ENCODE peak calls at places on chromosomes 13 and 19, in nine cellular contexts. One of them, this sample, is unnamed.
A peak's percentile ranks its signal among the peaks of the same experiment; 100 is the strongest.

GRCh38 chr19:12208221-12208620 is 45.3 kb downstream of the ZNF136 start:
- DNase-seq in anterior cingulate cortex: no peak
- DNase-seq in ovary: no peak
- DNase-seq in GF-D8: no peak
- DNase-seq in caudate nucleus: no peak
- DNase-seq in type B pancreatic cell: no peak
- DNase-seq in brain microvascular endothelial cell: no peak
- DNase-seq in fibroblast of lung: no peak
- DNase-seq in AG08396: no peak
- DNase-seq in this sample: no peak

GRCh38 chr19:2333027-2333806 is 4.7 kb downstream of the SPPL2B start:
- DNase-seq in brain microvascular endothelial cell: no peak
- DNase-seq in caudate nucleus: no peak
- DNase-seq in ovary: no peak
- DNase-seq in fibroblast of lung: no peak
- DNase-seq in anterior cingulate cortex: no peak
- DNase-seq in type B pancreatic cell: no peak
- DNase-seq in GF-D8: peak; percentile 31
- DNase-seq in AG08396: no peak
- DNase-seq in this sample: no peak

GRCh38 chr19:17448190-17448967 is at the start of gene TMEM221:
- DNase-seq in caudate nucleus: no peak
- DNase-seq in type B pancreatic cell: no peak
- DNase-seq in AG08396: peak; percentile 81
- DNase-seq in fibroblast of lung: peak; percentile 16
- DNase-seq in anterior cingulate cortex: peak; percentile 3
- DNase-seq in ovary: peak; percentile 78
- DNase-seq in brain microvascular endothelial cell: no peak
- DNase-seq in GF-D8: no peak
- DNase-seq in this sample: peak; percentile 36

GRCh38 chr13:24995225-24995804 is 100.6 kb upstream of the PABPC3 start:
- DNase-seq in caudate nucleus: peak; percentile 27
- DNase-seq in brain microvascular endothelial cell: peak; percentile 86
- DNase-seq in AG08396: peak; percentile 66
- DNase-seq in ovary: no peak
- DNase-seq in GF-D8: peak; percentile 54
- DNase-seq in anterior cingulate cortex: no peak
- DNase-seq in type B pancreatic cell: no peak
- DNase-seq in fibroblast of lung: peak; percentile 72
- DNase-seq in this sample: peak; percentile 59

GRCh38 chr19:44891016-44891882 is at the start of gene TOMM40:
- DNase-seq in GF-D8: no peak
- DNase-seq in ovary: peak; percentile 100
- DNase-seq in anterior cingulate cortex: no peak
- DNase-seq in type B pancreatic cell: no peak
- DNase-seq in AG08396: peak; percentile 99
- DNase-seq in brain microvascular endothelial cell: peak; percentile 100
- DNase-seq in caudate nucleus: no peak
- DNase-seq in fibroblast of lung: peak; percentile 99
- DNase-seq in this sample: peak; percentile 42

GRCh38 chr13:51801631-51802099 is 2.3 kb downstream of the DHRS12 start:
- DNase-seq in caudate nucleus: peak; percentile 65
- DNase-seq in ovary: peak; percentile 56
- DNase-seq in fibroblast of lung: no peak
- DNase-seq in anterior cingulate cortex: peak; percentile 63
- DNase-seq in brain microvascular endothelial cell: no peak
- DNase-seq in type B pancreatic cell: no peak
- DNase-seq in GF-D8: no peak
- DNase-seq in AG08396: no peak
- DNase-seq in this sample: peak; percentile 29

GRCh38 chr19:5864725-5865486 is 5.4 kb downstream of the FUT5 start:
- DNase-seq in ovary: no peak
- DNase-seq in caudate nucleus: no peak
- DNase-seq in anterior cingulate cortex: no peak
- DNase-seq in AG08396: no peak
- DNase-seq in fibroblast of lung: no peak
- DNase-seq in GF-D8: no peak
- DNase-seq in brain microvascular endothelial cell: no peak
- DNase-seq in type B pancreatic cell: no peak
- DNase-seq in this sample: no peak

GRCh38 chr19:10870501-10870954 is 825 bp upstream of the CARM1 start:
- DNase-seq in anterior cingulate cortex: no peak
- DNase-seq in caudate nucleus: no peak
- DNase-seq in type B pancreatic cell: no peak
- DNase-seq in AG08396: no peak
- DNase-seq in fibroblast of lung: no peak
- DNase-seq in GF-D8: no peak
- DNase-seq in brain microvascular endothelial cell: no peak
- DNase-seq in ovary: no peak
- DNase-seq in this sample: no peak

GRCh38 chr13:41418027-41418426 is 39.3 kb upstream of the RGCC start:
- DNase-seq in type B pancreatic cell: no peak
- DNase-seq in caudate nucleus: no peak
- DNase-seq in AG08396: no peak
- DNase-seq in ovary: no peak
- DNase-seq in anterior cingulate cortex: no peak
- DNase-seq in brain microvascular endothelial cell: peak; percentile 82
- DNase-seq in GF-D8: no peak
- DNase-seq in fibroblast of lung: peak; percentile 89
- DNase-seq in this sample: no peak

GRCh38 chr13:83996415-83996814 is 114.1 kb upstream of the SLITRK1 start:
- DNase-seq in anterior cingulate cortex: no peak
- DNase-seq in GF-D8: no peak
- DNase-seq in AG08396: no peak
- DNase-seq in caudate nucleus: no peak
- DNase-seq in brain microvascular endothelial cell: no peak
- DNase-seq in type B pancreatic cell: no peak
- DNase-seq in fibroblast of lung: no peak
- DNase-seq in ovary: no peak
- DNase-seq in this sample: no peak

GRCh38 chr19:10895920-10896319 is 24.6 kb downstream of the CARM1 start:
- DNase-seq in type B pancreatic cell: no peak
- DNase-seq in AG08396: no peak
- DNase-seq in ovary: no peak
- DNase-seq in brain microvascular endothelial cell: no peak
- DNase-seq in anterior cingulate cortex: no peak
- DNase-seq in GF-D8: no peak
- DNase-seq in caudate nucleus: no peak
- DNase-seq in fibroblast of lung: no peak
- DNase-seq in this sample: no peak

GRCh38 chr19:29121684-29122083 is 91.3 kb downstream of the UQCRFS1 start:
- DNase-seq in ovary: no peak
- DNase-seq in AG08396: peak; percentile 51
- DNase-seq in caudate nucleus: peak; percentile 2
- DNase-seq in type B pancreatic cell: no peak
- DNase-seq in anterior cingulate cortex: no peak
- DNase-seq in fibroblast of lung: no peak
- DNase-seq in brain microvascular endothelial cell: no peak
- DNase-seq in GF-D8: no peak
- DNase-seq in this sample: peak; percentile 25

GRCh38 chr19:10603084-10603872 is 16.2 kb upstream of the AP1M2 start:
- DNase-seq in GF-D8: peak; percentile 2
- DNase-seq in AG08396: peak; percentile 55
- DNase-seq in fibroblast of lung: no peak
- DNase-seq in type B pancreatic cell: no peak
- DNase-seq in caudate nucleus: no peak
- DNase-seq in anterior cingulate cortex: peak; percentile 15
- DNase-seq in ovary: peak; percentile 37
- DNase-seq in brain microvascular endothelial cell: no peak
- DNase-seq in this sample: no peak

GRCh38 chr13:50208826-50209335 is 193.6 kb downstream of the KCNRG start:
- DNase-seq in anterior cingulate cortex: no peak
- DNase-seq in AG08396: peak; percentile 48
- DNase-seq in brain microvascular endothelial cell: peak; percentile 98
- DNase-seq in GF-D8: peak; percentile 63
- DNase-seq in fibroblast of lung: peak; percentile 92
- DNase-seq in type B pancreatic cell: no peak
- DNase-seq in ovary: peak; percentile 9
- DNase-seq in caudate nucleus: no peak
- DNase-seq in this sample: peak; percentile 81

GRCh38 chr13:51221674-51222509 is at the start of gene FAM124A:
- DNase-seq in anterior cingulate cortex: peak; percentile 43
- DNase-seq in ovary: peak; percentile 66
- DNase-seq in type B pancreatic cell: peak; percentile 80
- DNase-seq in fibroblast of lung: peak; percentile 20
- DNase-seq in AG08396: peak; percentile 87
- DNase-seq in caudate nucleus: peak; percentile 38
- DNase-seq in brain microvascular endothelial cell: no peak
- DNase-seq in GF-D8: no peak
- DNase-seq in this sample: peak; percentile 57

GRCh38 chr13:104086205-104086604 is 1020.0 kb upstream of the SLC10A2 start:
- DNase-seq in AG08396: no peak
- DNase-seq in fibroblast of lung: peak; percentile 11
- DNase-seq in brain microvascular endothelial cell: no peak
- DNase-seq in type B pancreatic cell: no peak
- DNase-seq in ovary: no peak
- DNase-seq in caudate nucleus: no peak
- DNase-seq in GF-D8: no peak
- DNase-seq in anterior cingulate cortex: no peak
- DNase-seq in this sample: no peak

GRCh38 chr19:12767150-12767549 is 8.2 kb downstream of the HOOK2 start:
- DNase-seq in caudate nucleus: no peak
- DNase-seq in brain microvascular endothelial cell: no peak
- DNase-seq in GF-D8: no peak
- DNase-seq in type B pancreatic cell: no peak
- DNase-seq in ovary: no peak
- DNase-seq in fibroblast of lung: no peak
- DNase-seq in anterior cingulate cortex: no peak
- DNase-seq in AG08396: no peak
- DNase-seq in this sample: no peak

GRCh38 chr13:31930901-31931522 is 100.6 kb upstream of the FRY start:
- DNase-seq in AG08396: no peak
- DNase-seq in ovary: no peak
- DNase-seq in type B pancreatic cell: no peak
- DNase-seq in caudate nucleus: no peak
- DNase-seq in anterior cingulate cortex: no peak
- DNase-seq in fibroblast of lung: peak; percentile 31
- DNase-seq in GF-D8: no peak
- DNase-seq in brain microvascular endothelial cell: no peak
- DNase-seq in this sample: no peak

GRCh38 chr13:49366841-49367240 is 77.0 kb downstream of the CAB39L start:
- DNase-seq in AG08396: no peak
- DNase-seq in fibroblast of lung: peak; percentile 26
- DNase-seq in GF-D8: no peak
- DNase-seq in caudate nucleus: no peak
- DNase-seq in brain microvascular endothelial cell: no peak
- DNase-seq in ovary: no peak
- DNase-seq in anterior cingulate cortex: no peak
- DNase-seq in type B pancreatic cell: no peak
- DNase-seq in this sample: peak; percentile 19

GRCh38 chr13:36192166-36192565 is 22.2 kb downstream of the SOHLH2 start:
- DNase-seq in fibroblast of lung: peak; percentile 13
- DNase-seq in brain microvascular endothelial cell: no peak
- DNase-seq in AG08396: no peak
- DNase-seq in type B pancreatic cell: no peak
- DNase-seq in GF-D8: peak; percentile 36
- DNase-seq in anterior cingulate cortex: no peak
- DNase-seq in ovary: no peak
- DNase-seq in caudate nucleus: no peak
- DNase-seq in this sample: no peak

GRCh38 chr13:105090244-105090643 is 1445.2 kb downstream of the EFNB2 start:
- DNase-seq in ovary: no peak
- DNase-seq in anterior cingulate cortex: no peak
- DNase-seq in fibroblast of lung: peak; percentile 69
- DNase-seq in brain microvascular endothelial cell: peak; percentile 56
- DNase-seq in GF-D8: no peak
- DNase-seq in caudate nucleus: no peak
- DNase-seq in AG08396: no peak
- DNase-seq in type B pancreatic cell: no peak
- DNase-seq in this sample: peak; percentile 1

GRCh38 chr13:56700324-56700723 is 440.4 kb upstream of the PRR20A start:
- DNase-seq in type B pancreatic cell: no peak
- DNase-seq in caudate nucleus: no peak
- DNase-seq in brain microvascular endothelial cell: no peak
- DNase-seq in AG08396: no peak
- DNase-seq in ovary: no peak
- DNase-seq in fibroblast of lung: no peak
- DNase-seq in anterior cingulate cortex: no peak
- DNase-seq in GF-D8: no peak
- DNase-seq in this sample: no peak

GRCh38 chr13:40060318-40061007 is 405.0 kb downstream of the COG6 start:
- DNase-seq in type B pancreatic cell: no peak
- DNase-seq in brain microvascular endothelial cell: peak; percentile 79
- DNase-seq in ovary: peak; percentile 83
- DNase-seq in anterior cingulate cortex: peak; percentile 42
- DNase-seq in AG08396: no peak
- DNase-seq in caudate nucleus: peak; percentile 18
- DNase-seq in GF-D8: no peak
- DNase-seq in fibroblast of lung: peak; percentile 94
- DNase-seq in this sample: peak; percentile 94

GRCh38 chr19:10420444-10421239 is at the start of gene PDE4A:
- DNase-seq in AG08396: peak; percentile 58
- DNase-seq in fibroblast of lung: peak; percentile 50
- DNase-seq in type B pancreatic cell: no peak
- DNase-seq in caudate nucleus: peak; percentile 17
- DNase-seq in anterior cingulate cortex: no peak
- DNase-seq in GF-D8: no peak
- DNase-seq in brain microvascular endothelial cell: no peak
- DNase-seq in ovary: no peak
- DNase-seq in this sample: peak; percentile 80

GRCh38 chr13:32894589-32895001 is 121.6 kb upstream of the KL start:
- DNase-seq in GF-D8: peak; percentile 13
- DNase-seq in type B pancreatic cell: no peak
- DNase-seq in brain microvascular endothelial cell: peak; percentile 28
- DNase-seq in ovary: no peak
- DNase-seq in anterior cingulate cortex: no peak
- DNase-seq in fibroblast of lung: peak; percentile 87
- DNase-seq in AG08396: no peak
- DNase-seq in caudate nucleus: no peak
- DNase-seq in this sample: no peak

This sample was measured in MG63.